ENCODE peak calls at places on chromosomes 2 and 18, in seven cellular contexts. One of them, this sample, is unnamed.

GRCh38 chr2:5932556-5933469 is 240.6 kb downstream of the SOX11 start:
- DNase-seq in M059J: no peak
- DNase-seq in iris pigment epithelial cell: no peak
- DNase-seq in nephron progenitor cell: no peak
- DNase-seq in NCI-H1417: no peak
- DNase-seq in RWPE1: no peak
- DNase-seq in brain microvascular endothelial cell: no peak
- DNase-seq in this sample: no peak

GRCh38 chr2:150047731-150048130 is 439.7 kb downstream of the RND3 start:
- DNase-seq in M059J: no peak
- DNase-seq in iris pigment epithelial cell: peak
- DNase-seq in nephron progenitor cell: no peak
- DNase-seq in NCI-H1417: no peak
- DNase-seq in RWPE1: no peak
- DNase-seq in brain microvascular endothelial cell: no peak
- DNase-seq in this sample: no peak

GRCh38 chr2:30184035-30184434 is 37.2 kb downstream of the YPEL5 start:
- DNase-seq in M059J: peak
- DNase-seq in iris pigment epithelial cell: no peak
- DNase-seq in nephron progenitor cell: no peak
- DNase-seq in NCI-H1417: no peak
- DNase-seq in RWPE1: no peak
- DNase-seq in brain microvascular endothelial cell: no peak
- DNase-seq in this sample: peak

GRCh38 chr2:172859821-172860707 is 124.4 kb downstream of the RAPGEF4 start:
- DNase-seq in M059J: peak
- DNase-seq in iris pigment epithelial cell: peak
- DNase-seq in nephron progenitor cell: no peak
- DNase-seq in NCI-H1417: no peak
- DNase-seq in RWPE1: no peak
- DNase-seq in brain microvascular endothelial cell: no peak
- DNase-seq in this sample: peak

GRCh38 chr18:23856466-23857175 is 157.9 kb upstream of the TTC39C start:
- DNase-seq in M059J: peak
- DNase-seq in iris pigment epithelial cell: peak
- DNase-seq in nephron progenitor cell: no peak
- DNase-seq in NCI-H1417: no peak
- DNase-seq in RWPE1: no peak
- DNase-seq in brain microvascular endothelial cell: no peak
- DNase-seq in this sample: peak

GRCh38 chr2:237715459-237715947 is 83.1 kb upstream of the RBM44 start:
- DNase-seq in M059J: no peak
- DNase-seq in iris pigment epithelial cell: no peak
- DNase-seq in nephron progenitor cell: no peak
- DNase-seq in NCI-H1417: no peak
- DNase-seq in RWPE1: no peak
- DNase-seq in brain microvascular endothelial cell: no peak
- DNase-seq in this sample: no peak

GRCh38 chr2:121326628-121327027 is 41.6 kb upstream of the TFCP2L1 start:
- DNase-seq in M059J: no peak
- DNase-seq in iris pigment epithelial cell: no peak
- DNase-seq in nephron progenitor cell: no peak
- DNase-seq in NCI-H1417: no peak
- DNase-seq in RWPE1: no peak
- DNase-seq in brain microvascular endothelial cell: no peak
- DNase-seq in this sample: no peak

GRCh38 chr2:121903037-121903689 is 147.7 kb downstream of the TSN start:
- DNase-seq in M059J: no peak
- DNase-seq in iris pigment epithelial cell: no peak
- DNase-seq in nephron progenitor cell: no peak
- DNase-seq in NCI-H1417: no peak
- DNase-seq in RWPE1: no peak
- DNase-seq in brain microvascular endothelial cell: no peak
- DNase-seq in this sample: peak

GRCh38 chr2:133271105-133271504 is 297.2 kb downstream of the NCKAP5 start:
- DNase-seq in M059J: no peak
- DNase-seq in iris pigment epithelial cell: peak
- DNase-seq in nephron progenitor cell: no peak
- DNase-seq in NCI-H1417: no peak
- DNase-seq in RWPE1: no peak
- DNase-seq in brain microvascular endothelial cell: no peak
- DNase-seq in this sample: no peak

GRCh38 chr2:121244616-121245015 is 40.4 kb downstream of the TFCP2L1 start:
- DNase-seq in M059J: no peak
- DNase-seq in iris pigment epithelial cell: no peak
- DNase-seq in nephron progenitor cell: no peak
- DNase-seq in NCI-H1417: no peak
- DNase-seq in RWPE1: no peak
- DNase-seq in brain microvascular endothelial cell: no peak
- DNase-seq in this sample: no peak

GRCh38 chr18:5879479-5879882 is 15.8 kb downstream of the TMEM200C start:
- DNase-seq in M059J: peak
- DNase-seq in iris pigment epithelial cell: peak
- DNase-seq in nephron progenitor cell: no peak
- DNase-seq in NCI-H1417: peak
- DNase-seq in RWPE1: no peak
- DNase-seq in brain microvascular endothelial cell: peak
- DNase-seq in this sample: peak

GRCh38 chr2:207473866-207474251 is 55.9 kb upstream of the CREB1 start:
- DNase-seq in M059J: no peak
- DNase-seq in iris pigment epithelial cell: no peak
- DNase-seq in nephron progenitor cell: no peak
- DNase-seq in NCI-H1417: no peak
- DNase-seq in RWPE1: no peak
- DNase-seq in brain microvascular endothelial cell: no peak
- DNase-seq in this sample: no peak

GRCh38 chr2:223613017-223613950 is 11.1 kb upstream of the SCG2 start:
- DNase-seq in M059J: peak
- DNase-seq in iris pigment epithelial cell: peak
- DNase-seq in nephron progenitor cell: peak
- DNase-seq in NCI-H1417: peak
- DNase-seq in RWPE1: peak
- DNase-seq in brain microvascular endothelial cell: peak
- DNase-seq in this sample: peak

GRCh38 chr18:5420909-5421308 is 122.9 kb downstream of the EPB41L3 start:
- DNase-seq in M059J: no peak
- DNase-seq in iris pigment epithelial cell: no peak
- DNase-seq in nephron progenitor cell: no peak
- DNase-seq in NCI-H1417: no peak
- DNase-seq in RWPE1: no peak
- DNase-seq in brain microvascular endothelial cell: no peak
- DNase-seq in this sample: no peak

GRCh38 chr2:55827855-55828254 is 95.7 kb downstream of the EFEMP1 start:
- DNase-seq in M059J: no peak
- DNase-seq in iris pigment epithelial cell: peak
- DNase-seq in nephron progenitor cell: no peak
- DNase-seq in NCI-H1417: no peak
- DNase-seq in RWPE1: no peak
- DNase-seq in brain microvascular endothelial cell: no peak
- DNase-seq in this sample: no peak

GRCh38 chr18:73901589-73901988 is 246.0 kb downstream of the FBXO15 start:
- DNase-seq in M059J: no peak
- DNase-seq in iris pigment epithelial cell: no peak
- DNase-seq in nephron progenitor cell: no peak
- DNase-seq in NCI-H1417: no peak
- DNase-seq in RWPE1: no peak
- DNase-seq in brain microvascular endothelial cell: no peak
- DNase-seq in this sample: no peak

GRCh38 chr18:43869451-43870008 is 592.2 kb upstream of the SYT4 start:
- DNase-seq in M059J: peak
- DNase-seq in iris pigment epithelial cell: peak
- DNase-seq in nephron progenitor cell: no peak
- DNase-seq in NCI-H1417: no peak
- DNase-seq in RWPE1: no peak
- DNase-seq in brain microvascular endothelial cell: peak
- DNase-seq in this sample: no peak

GRCh38 chr2:122340246-122340645 is 584.8 kb downstream of the TSN start:
- DNase-seq in M059J: no peak
- DNase-seq in iris pigment epithelial cell: no peak
- DNase-seq in nephron progenitor cell: no peak
- DNase-seq in NCI-H1417: peak
- DNase-seq in RWPE1: no peak
- DNase-seq in brain microvascular endothelial cell: no peak
- DNase-seq in this sample: peak

GRCh38 chr18:24734058-24734457 is 273.6 kb downstream of the HRH4 start:
- DNase-seq in M059J: peak
- DNase-seq in iris pigment epithelial cell: no peak
- DNase-seq in nephron progenitor cell: peak
- DNase-seq in NCI-H1417: peak
- DNase-seq in RWPE1: no peak
- DNase-seq in brain microvascular endothelial cell: no peak
- DNase-seq in this sample: peak

GRCh38 chr18:56433919-56434318 is 204.5 kb downstream of the TXNL1 start:
- DNase-seq in M059J: no peak
- DNase-seq in iris pigment epithelial cell: no peak
- DNase-seq in nephron progenitor cell: no peak
- DNase-seq in NCI-H1417: no peak
- DNase-seq in RWPE1: no peak
- DNase-seq in brain microvascular endothelial cell: no peak
- DNase-seq in this sample: no peak

GRCh38 chr2:203535784-203536590 is 886 bp upstream of the RAPH1 start:
- DNase-seq in M059J: peak
- DNase-seq in iris pigment epithelial cell: peak
- DNase-seq in nephron progenitor cell: no peak
- DNase-seq in NCI-H1417: no peak
- DNase-seq in RWPE1: no peak
- DNase-seq in brain microvascular endothelial cell: no peak
- DNase-seq in this sample: no peak

GRCh38 chr2:160309585-160309984 is 109.5 kb upstream of the ITGB6 start:
- DNase-seq in M059J: peak
- DNase-seq in iris pigment epithelial cell: peak
- DNase-seq in nephron progenitor cell: no peak
- DNase-seq in NCI-H1417: no peak
- DNase-seq in RWPE1: no peak
- DNase-seq in brain microvascular endothelial cell: no peak
- DNase-seq in this sample: peak

GRCh38 chr2:179991344-179991743 is 15.8 kb downstream of the CWC22 start:
- DNase-seq in M059J: no peak
- DNase-seq in iris pigment epithelial cell: no peak
- DNase-seq in nephron progenitor cell: no peak
- DNase-seq in NCI-H1417: no peak
- DNase-seq in RWPE1: no peak
- DNase-seq in brain microvascular endothelial cell: peak
- DNase-seq in this sample: peak

GRCh38 chr2:120661551-120661950 is 74.1 kb upstream of the GLI2 start:
- DNase-seq in M059J: peak
- DNase-seq in iris pigment epithelial cell: no peak
- DNase-seq in nephron progenitor cell: peak
- DNase-seq in NCI-H1417: no peak
- DNase-seq in RWPE1: no peak
- DNase-seq in brain microvascular endothelial cell: no peak
- DNase-seq in this sample: no peak

GRCh38 chr18:77648415-77648814 is 398.8 kb downstream of the GALR1 start:
- DNase-seq in M059J: no peak
- DNase-seq in iris pigment epithelial cell: no peak
- DNase-seq in nephron progenitor cell: no peak
- DNase-seq in NCI-H1417: no peak
- DNase-seq in RWPE1: no peak
- DNase-seq in brain microvascular endothelial cell: no peak
- DNase-seq in this sample: no peak

GRCh38 chr2:188676012-188676405 is 298.2 kb upstream of the COL3A1 start:
- DNase-seq in M059J: peak
- DNase-seq in iris pigment epithelial cell: peak
- DNase-seq in nephron progenitor cell: no peak
- DNase-seq in NCI-H1417: no peak
- DNase-seq in RWPE1: no peak
- DNase-seq in brain microvascular endothelial cell: peak
- DNase-seq in this sample: peak

GRCh38 chr2:175049671-175050070 is 44.5 kb upstream of the CHN1 start:
- DNase-seq in M059J: no peak
- DNase-seq in iris pigment epithelial cell: no peak
- DNase-seq in nephron progenitor cell: no peak
- DNase-seq in NCI-H1417: no peak
- DNase-seq in RWPE1: no peak
- DNase-seq in brain microvascular endothelial cell: no peak
- DNase-seq in this sample: peak

GRCh38 chr2:100921685-100922161 is 80.4 kb upstream of the RPL31 start:
- DNase-seq in M059J: no peak
- DNase-seq in iris pigment epithelial cell: peak
- DNase-seq in nephron progenitor cell: no peak
- DNase-seq in NCI-H1417: no peak
- DNase-seq in RWPE1: no peak
- DNase-seq in brain microvascular endothelial cell: no peak
- DNase-seq in this sample: no peak

GRCh38 chr18:50674307-50674706 is 114.4 kb downstream of the MAPK4 start:
- DNase-seq in M059J: no peak
- DNase-seq in iris pigment epithelial cell: no peak
- DNase-seq in nephron progenitor cell: no peak
- DNase-seq in NCI-H1417: peak
- DNase-seq in RWPE1: no peak
- DNase-seq in brain microvascular endothelial cell: no peak
- DNase-seq in this sample: no peak

GRCh38 chr2:182345384-182345783 is 81.5 kb downstream of the PDE1A start:
- DNase-seq in M059J: no peak
- DNase-seq in iris pigment epithelial cell: no peak
- DNase-seq in nephron progenitor cell: no peak
- DNase-seq in NCI-H1417: no peak
- DNase-seq in RWPE1: no peak
- DNase-seq in brain microvascular endothelial cell: no peak
- DNase-seq in this sample: no peak